ENCODE peak calls at places on chromosomes 7 and 10, in five cellular contexts. One of them, this sample, is unnamed.

GRCh38 chr7:12911053-12911452 is 223.6 kb downstream of the ARL4A start:
- DNase-seq in mammary epithelial cell: no peak
- DNase-seq in activated CD8-positive, alpha-beta memory T cell treated with anti-CD3 and anti-CD28 coated beads for 4 hours: no peak
- DNase-seq in T follicular helper cell: no peak
- DNase-seq in caudate nucleus: no peak
- DNase-seq in this sample: no peak

GRCh38 chr7:76165973-76166403 is 35.7 kb upstream of the SRRM3 start:
- DNase-seq in mammary epithelial cell: no peak
- DNase-seq in activated CD8-positive, alpha-beta memory T cell treated with anti-CD3 and anti-CD28 coated beads for 4 hours: no peak
- DNase-seq in T follicular helper cell: no peak
- DNase-seq in caudate nucleus: no peak
- DNase-seq in this sample: no peak

GRCh38 chr7:27995228-27995627 is 185.4 kb downstream of the JAZF1 start:
- DNase-seq in mammary epithelial cell: no peak
- DNase-seq in activated CD8-positive, alpha-beta memory T cell treated with anti-CD3 and anti-CD28 coated beads for 4 hours: no peak
- DNase-seq in T follicular helper cell: no peak
- DNase-seq in caudate nucleus: no peak
- DNase-seq in this sample: no peak

GRCh38 chr10:48779077-48779476 is 94.4 kb downstream of the WDFY4 start:
- DNase-seq in mammary epithelial cell: no peak
- DNase-seq in activated CD8-positive, alpha-beta memory T cell treated with anti-CD3 and anti-CD28 coated beads for 4 hours: no peak
- DNase-seq in T follicular helper cell: no peak
- DNase-seq in caudate nucleus: no peak
- DNase-seq in this sample: no peak

GRCh38 chr7:134660242-134660785 is 13.7 kb downstream of the BPGM start:
- DNase-seq in mammary epithelial cell: no peak
- DNase-seq in activated CD8-positive, alpha-beta memory T cell treated with anti-CD3 and anti-CD28 coated beads for 4 hours: no peak
- DNase-seq in T follicular helper cell: no peak
- DNase-seq in caudate nucleus: no peak
- DNase-seq in this sample: no peak

GRCh38 chr7:495761-496321 is 23.8 kb downstream of the PDGFA start:
- DNase-seq in mammary epithelial cell: no peak
- DNase-seq in activated CD8-positive, alpha-beta memory T cell treated with anti-CD3 and anti-CD28 coated beads for 4 hours: no peak
- DNase-seq in T follicular helper cell: no peak
- DNase-seq in caudate nucleus: no peak
- DNase-seq in this sample: no peak

GRCh38 chr7:43294080-43294630 is 181.7 kb downstream of the HECW1 start:
- DNase-seq in mammary epithelial cell: peak
- DNase-seq in activated CD8-positive, alpha-beta memory T cell treated with anti-CD3 and anti-CD28 coated beads for 4 hours: no peak
- DNase-seq in T follicular helper cell: no peak
- DNase-seq in caudate nucleus: no peak
- DNase-seq in this sample: no peak

GRCh38 chr7:157495594-157495993 is 158.8 kb downstream of the DNAJB6 start:
- DNase-seq in mammary epithelial cell: no peak
- DNase-seq in activated CD8-positive, alpha-beta memory T cell treated with anti-CD3 and anti-CD28 coated beads for 4 hours: no peak
- DNase-seq in T follicular helper cell: no peak
- DNase-seq in caudate nucleus: no peak
- DNase-seq in this sample: no peak

GRCh38 chr10:102312683-102313082 is 67.4 kb downstream of the GBF1 start:
- DNase-seq in mammary epithelial cell: peak
- DNase-seq in activated CD8-positive, alpha-beta memory T cell treated with anti-CD3 and anti-CD28 coated beads for 4 hours: no peak
- DNase-seq in T follicular helper cell: no peak
- DNase-seq in caudate nucleus: no peak
- DNase-seq in this sample: no peak

GRCh38 chr7:40516376-40516775 is 381.6 kb downstream of the SUGCT start:
- DNase-seq in mammary epithelial cell: no peak
- DNase-seq in activated CD8-positive, alpha-beta memory T cell treated with anti-CD3 and anti-CD28 coated beads for 4 hours: no peak
- DNase-seq in T follicular helper cell: no peak
- DNase-seq in caudate nucleus: no peak
- DNase-seq in this sample: no peak

GRCh38 chr10:101778781-101779543 is 3.0 kb upstream of the FGF8 start:
- DNase-seq in mammary epithelial cell: no peak
- DNase-seq in activated CD8-positive, alpha-beta memory T cell treated with anti-CD3 and anti-CD28 coated beads for 4 hours: no peak
- DNase-seq in T follicular helper cell: no peak
- DNase-seq in caudate nucleus: no peak
- DNase-seq in this sample: no peak

GRCh38 chr10:110495731-110496552 is 1.8 kb upstream of the DUSP5 start:
- DNase-seq in mammary epithelial cell: peak
- DNase-seq in activated CD8-positive, alpha-beta memory T cell treated with anti-CD3 and anti-CD28 coated beads for 4 hours: no peak
- DNase-seq in T follicular helper cell: peak
- DNase-seq in caudate nucleus: no peak
- DNase-seq in this sample: no peak

GRCh38 chr7:41918597-41918996 is 215.7 kb upstream of the INHBA start:
- DNase-seq in mammary epithelial cell: peak
- DNase-seq in activated CD8-positive, alpha-beta memory T cell treated with anti-CD3 and anti-CD28 coated beads for 4 hours: no peak
- DNase-seq in T follicular helper cell: no peak
- DNase-seq in caudate nucleus: no peak
- DNase-seq in this sample: no peak

GRCh38 chr7:54339074-54339473 is 203.1 kb upstream of the VSTM2A start:
- DNase-seq in mammary epithelial cell: no peak
- DNase-seq in activated CD8-positive, alpha-beta memory T cell treated with anti-CD3 and anti-CD28 coated beads for 4 hours: no peak
- DNase-seq in T follicular helper cell: no peak
- DNase-seq in caudate nucleus: no peak
- DNase-seq in this sample: no peak

GRCh38 chr10:1047937-1048336 is 982 bp downstream of the IDI1 start:
- DNase-seq in mammary epithelial cell: no peak
- DNase-seq in activated CD8-positive, alpha-beta memory T cell treated with anti-CD3 and anti-CD28 coated beads for 4 hours: no peak
- DNase-seq in T follicular helper cell: no peak
- DNase-seq in caudate nucleus: no peak
- DNase-seq in this sample: no peak

GRCh38 chr10:73998623-73999622 is 1.0 kb downstream of the VCL start:
- DNase-seq in mammary epithelial cell: peak
- DNase-seq in activated CD8-positive, alpha-beta memory T cell treated with anti-CD3 and anti-CD28 coated beads for 4 hours: no peak
- DNase-seq in T follicular helper cell: no peak
- DNase-seq in caudate nucleus: peak
- DNase-seq in this sample: peak

GRCh38 chr7:36281945-36282727 is 107.5 kb upstream of the ANLN start:
- DNase-seq in mammary epithelial cell: no peak
- DNase-seq in activated CD8-positive, alpha-beta memory T cell treated with anti-CD3 and anti-CD28 coated beads for 4 hours: no peak
- DNase-seq in T follicular helper cell: no peak
- DNase-seq in caudate nucleus: no peak
- DNase-seq in this sample: no peak

GRCh38 chr7:129640400-129640799 is 28.9 kb downstream of the NRF1 start:
- DNase-seq in mammary epithelial cell: no peak
- DNase-seq in activated CD8-positive, alpha-beta memory T cell treated with anti-CD3 and anti-CD28 coated beads for 4 hours: no peak
- DNase-seq in T follicular helper cell: no peak
- DNase-seq in caudate nucleus: no peak
- DNase-seq in this sample: no peak

GRCh38 chr7:115087437-115087836 is 165.5 kb downstream of the MDFIC start:
- DNase-seq in mammary epithelial cell: peak
- DNase-seq in activated CD8-positive, alpha-beta memory T cell treated with anti-CD3 and anti-CD28 coated beads for 4 hours: no peak
- DNase-seq in T follicular helper cell: no peak
- DNase-seq in caudate nucleus: no peak
- DNase-seq in this sample: peak

GRCh38 chr7:29495618-29496017 is 68.0 kb upstream of the PRR15 start:
- DNase-seq in mammary epithelial cell: no peak
- DNase-seq in activated CD8-positive, alpha-beta memory T cell treated with anti-CD3 and anti-CD28 coated beads for 4 hours: no peak
- DNase-seq in T follicular helper cell: no peak
- DNase-seq in caudate nucleus: no peak
- DNase-seq in this sample: no peak

GRCh38 chr7:50791921-50792341 is 9.2 kb upstream of the GRB10 start:
- DNase-seq in mammary epithelial cell: no peak
- DNase-seq in activated CD8-positive, alpha-beta memory T cell treated with anti-CD3 and anti-CD28 coated beads for 4 hours: no peak
- DNase-seq in T follicular helper cell: no peak
- DNase-seq in caudate nucleus: no peak
- DNase-seq in this sample: no peak

GRCh38 chr10:30433779-30434272 is at the start of gene MAP3K8:
- DNase-seq in mammary epithelial cell: peak
- DNase-seq in activated CD8-positive, alpha-beta memory T cell treated with anti-CD3 and anti-CD28 coated beads for 4 hours: peak
- DNase-seq in T follicular helper cell: peak
- DNase-seq in caudate nucleus: peak
- DNase-seq in this sample: peak

GRCh38 chr10:4947635-4948596 is 15.3 kb upstream of the AKR1C1 start:
- DNase-seq in mammary epithelial cell: peak
- DNase-seq in activated CD8-positive, alpha-beta memory T cell treated with anti-CD3 and anti-CD28 coated beads for 4 hours: no peak
- DNase-seq in T follicular helper cell: no peak
- DNase-seq in caudate nucleus: no peak
- DNase-seq in this sample: no peak

GRCh38 chr7:128530855-128531104 is 54.2 kb downstream of the METTL2B start:
- DNase-seq in mammary epithelial cell: no peak
- DNase-seq in activated CD8-positive, alpha-beta memory T cell treated with anti-CD3 and anti-CD28 coated beads for 4 hours: no peak
- DNase-seq in T follicular helper cell: no peak
- DNase-seq in caudate nucleus: no peak
- DNase-seq in this sample: no peak

GRCh38 chr10:30527623-30528426 is 93.8 kb downstream of the MAP3K8 start:
- DNase-seq in mammary epithelial cell: no peak
- DNase-seq in activated CD8-positive, alpha-beta memory T cell treated with anti-CD3 and anti-CD28 coated beads for 4 hours: no peak
- DNase-seq in T follicular helper cell: no peak
- DNase-seq in caudate nucleus: no peak
- DNase-seq in this sample: no peak

GRCh38 chr7:19560111-19560883 is 148.5 kb downstream of the POLR1F start:
- DNase-seq in mammary epithelial cell: peak
- DNase-seq in activated CD8-positive, alpha-beta memory T cell treated with anti-CD3 and anti-CD28 coated beads for 4 hours: no peak
- DNase-seq in T follicular helper cell: no peak
- DNase-seq in caudate nucleus: no peak
- DNase-seq in this sample: peak

GRCh38 chr10:63707254-63707910 is 186.2 kb downstream of the REEP3 start:
- DNase-seq in mammary epithelial cell: peak
- DNase-seq in activated CD8-positive, alpha-beta memory T cell treated with anti-CD3 and anti-CD28 coated beads for 4 hours: no peak
- DNase-seq in T follicular helper cell: no peak
- DNase-seq in caudate nucleus: no peak
- DNase-seq in this sample: peak

GRCh38 chr7:6178273-6179029 is 94.0 kb downstream of the CYTH3 start:
- DNase-seq in mammary epithelial cell: no peak
- DNase-seq in activated CD8-positive, alpha-beta memory T cell treated with anti-CD3 and anti-CD28 coated beads for 4 hours: no peak
- DNase-seq in T follicular helper cell: no peak
- DNase-seq in caudate nucleus: no peak
- DNase-seq in this sample: no peak

GRCh38 chr7:31074403-31074802 is 22.3 kb downstream of the ADCYAP1R1 start:
- DNase-seq in mammary epithelial cell: no peak
- DNase-seq in activated CD8-positive, alpha-beta memory T cell treated with anti-CD3 and anti-CD28 coated beads for 4 hours: no peak
- DNase-seq in T follicular helper cell: no peak
- DNase-seq in caudate nucleus: no peak
- DNase-seq in this sample: no peak